ENCODE peak calls at places on chromosome 17, in ten cellular contexts. V is body of pancreas, E is HepG2, I is Peyer's patch, P is IMR-90, G is HCT116, X is tibial nerve, O is A549, C is stomach, L is K562. N is an unnamed sample.

GRCh38 chr17:80783461-80783860 is 208.2 kb upstream of the CHMP6 start:
- DNase-seq in V (no peak), E (no peak), I (peak), P (no peak), G (no peak), X (no peak), O (no peak), C (no peak), L (no peak), N (no peak)

GRCh38 chr17:19645608-19646250 is 2.8 kb upstream of the ALDH3A2 start:
- DNase-seq in V (no peak), E (peak), I (peak), P (no peak), G (no peak), X (peak), O (peak), C (no peak), L (peak), N (peak)

GRCh38 chr17:17416007-17416399 is 60.8 kb upstream of the MED9 start:
- DNase-seq in V (no peak), E (peak), I (no peak), P (peak), G (peak), X (no peak), O (peak), C (no peak), L (peak), N (no peak)

GRCh38 chr17:45777388-45777787 is 6.7 kb upstream of the CRHR1 start:
- DNase-seq in V (no peak), E (no peak), I (no peak), P (no peak), G (no peak), X (no peak), O (no peak), C (no peak), L (no peak), N (no peak)

GRCh38 chr17:6035801-6036394 is 34.3 kb upstream of the WSCD1 start:
- DNase-seq in V (no peak), E (no peak), I (no peak), P (no peak), G (no peak), X (no peak), O (no peak), C (no peak), L (no peak), N (no peak)

GRCh38 chr17:21119247-21119944 is 7.4 kb upstream of the DHRS7B start:
- DNase-seq in V (peak), E (peak), I (peak), P (peak), G (peak), X (peak), O (peak), C (peak), L (peak), N (peak)

GRCh38 chr17:50329716-50330115 is 16.2 kb upstream of the XYLT2 start:
- DNase-seq in V (no peak), E (no peak), I (no peak), P (no peak), G (no peak), X (no peak), O (no peak), C (no peak), L (no peak), N (no peak)

GRCh38 chr17:77045441-77046041 is 95.2 kb upstream of the SEC14L1 start:
- DNase-seq in V (no peak), E (no peak), I (no peak), P (peak), G (no peak), X (no peak), O (no peak), C (no peak), L (no peak), N (no peak)

GRCh38 chr17:66190738-66191606 is 961 bp downstream of the CEP112 start:
- DNase-seq in V (no peak), E (peak), I (no peak), P (peak), G (no peak), X (no peak), O (peak), C (no peak), L (no peak), N (no peak)

GRCh38 chr17:66355510-66355909 is 53.1 kb downstream of the PRKCA start:
- DNase-seq in V (no peak), E (no peak), I (no peak), P (peak), G (no peak), X (no peak), O (no peak), C (no peak), L (no peak), N (no peak)

GRCh38 chr17:67165201-67165600 is 79.8 kb downstream of the HELZ start:
- DNase-seq in V (no peak), E (no peak), I (no peak), P (no peak), G (no peak), X (peak), O (no peak), C (no peak), L (no peak), N (no peak)

GRCh38 chr17:74245145-74245817 is 28.8 kb upstream of the DNAI2 start:
- DNase-seq in V (no peak), E (no peak), I (no peak), P (no peak), G (no peak), X (no peak), O (no peak), C (no peak), L (no peak), N (no peak)

GRCh38 chr17:73589096-73589980 is 54.9 kb downstream of the SDK2 start:
- DNase-seq in V (no peak), E (no peak), I (no peak), P (no peak), G (no peak), X (no peak), O (no peak), C (no peak), L (no peak), N (no peak)

GRCh38 chr17:77375108-77375507 is 234.3 kb downstream of the SEC14L1 start:
- DNase-seq in V (no peak), E (no peak), I (no peak), P (no peak), G (no peak), X (no peak), O (no peak), C (peak), L (no peak), N (peak)

GRCh38 chr17:21345236-21345635 is 30.9 kb upstream of the KCNJ12 start:
- DNase-seq in V (no peak), E (no peak), I (peak), P (no peak), G (no peak), X (no peak), O (no peak), C (no peak), L (no peak), N (no peak)

DNA sequence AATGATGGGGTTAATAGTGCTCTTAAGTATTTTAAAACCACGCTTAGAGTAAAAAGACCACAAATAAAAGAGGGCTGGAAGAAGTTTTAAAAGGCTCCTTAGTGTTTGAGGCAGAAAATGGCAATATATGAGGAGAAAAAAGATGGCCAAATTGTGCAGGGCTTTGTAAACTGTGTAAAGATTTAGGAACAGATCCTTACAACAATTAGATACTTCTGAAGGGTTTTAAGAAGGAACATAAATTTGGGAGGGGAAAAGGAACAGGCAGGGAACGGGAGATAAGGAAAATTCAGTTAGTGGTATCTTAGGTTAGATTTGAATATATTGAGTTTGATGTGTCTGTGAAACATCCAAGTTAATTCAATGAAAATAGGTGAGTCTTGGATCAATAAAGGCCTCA is 12.7 kb downstream of the CDC27 start:
- DNase-seq in V (no peak), E (no peak), I (no peak), P (no peak), G (no peak), X (no peak), O (no peak), C (no peak), L (no peak), N (no peak)
- TF ChIP-seq POLR2A in V (no peak), E (no peak), I (no peak), P (no peak), G (no peak), X (no peak), O (no peak), C (no peak), L (peak), N (no peak)

DNA sequence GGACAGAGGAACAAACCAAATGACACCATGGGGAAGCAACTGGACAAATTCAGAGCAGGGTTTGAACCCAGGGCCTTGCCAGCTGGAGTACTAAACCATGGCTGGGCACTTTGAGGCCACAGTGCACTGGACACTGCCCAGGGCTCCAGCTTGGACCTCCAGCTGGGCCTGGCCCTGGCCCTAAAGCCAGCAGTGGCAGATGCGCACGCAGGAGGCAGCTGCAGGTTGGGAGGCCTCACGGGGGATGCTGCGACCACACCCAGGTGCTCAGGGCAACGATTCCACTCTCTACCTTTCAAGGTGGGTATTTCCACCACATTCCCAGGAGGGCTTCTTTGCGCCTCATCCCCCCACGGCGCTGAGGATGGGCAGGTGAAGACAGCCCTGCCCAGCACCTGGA is 28.9 kb downstream of the WNT3 start:
- DNase-seq in V (no peak), E (no peak), I (no peak), P (no peak), G (no peak), X (no peak), O (no peak), C (no peak), L (no peak), N (no peak)
- TF ChIP-seq POLR2A in V (no peak), E (no peak), I (no peak), P (no peak), G (no peak), X (no peak), O (no peak), C (no peak), L (no peak), N (no peak)

DNA sequence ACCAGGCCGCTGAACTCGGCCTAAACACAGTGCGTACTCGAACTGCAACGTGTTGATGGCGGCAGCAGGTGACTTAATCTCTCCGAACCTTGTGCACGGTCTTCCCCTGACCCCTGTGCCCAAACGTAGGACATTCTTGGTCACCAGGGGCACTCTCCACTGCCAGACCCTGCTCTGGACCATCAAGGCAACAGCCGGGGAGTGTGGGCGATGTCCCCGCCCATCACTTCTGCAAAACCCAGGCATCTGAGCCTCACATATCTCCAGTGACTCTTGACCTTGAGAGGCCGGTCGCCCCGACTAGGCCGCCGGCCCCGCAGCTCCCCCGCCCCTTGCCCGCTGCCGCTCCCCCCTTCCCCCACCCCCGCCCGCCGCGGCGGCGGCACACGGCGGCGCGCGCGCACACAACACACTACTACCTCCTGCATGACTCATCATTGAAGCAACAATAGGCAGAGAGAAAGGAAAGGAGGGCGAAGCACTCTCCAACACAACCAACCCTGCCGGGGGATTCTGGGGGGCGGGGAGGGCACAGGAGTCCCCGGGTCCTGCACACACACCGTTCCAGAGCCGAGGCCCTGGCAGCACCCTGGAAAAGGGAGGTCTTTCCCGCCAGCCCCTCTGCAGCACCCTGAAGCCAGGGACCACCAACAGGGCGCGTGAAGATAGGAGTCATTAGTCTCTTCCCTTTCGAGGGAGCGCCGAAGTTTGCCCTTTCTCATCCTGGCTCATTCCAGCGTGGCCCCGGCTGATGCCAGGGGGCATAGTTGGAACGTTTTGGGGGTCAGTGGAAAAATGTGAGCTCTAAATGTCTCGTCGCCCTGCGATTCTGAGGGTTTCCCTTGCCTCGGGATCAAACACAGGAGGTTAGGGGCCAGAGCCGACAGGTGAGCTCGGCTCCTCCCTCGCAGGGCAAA is 1.9 kb downstream of the MNT start:
- DNase-seq in V (peak), E (peak), I (peak), P (peak), G (no peak), X (no peak), O (peak), C (peak), L (peak), N (peak)
- TF ChIP-seq POLR2A in V (no peak), E (peak), I (no peak), P (peak), G (no peak), X (no peak), O (no peak), C (no peak), L (peak), N (peak)

DNA sequence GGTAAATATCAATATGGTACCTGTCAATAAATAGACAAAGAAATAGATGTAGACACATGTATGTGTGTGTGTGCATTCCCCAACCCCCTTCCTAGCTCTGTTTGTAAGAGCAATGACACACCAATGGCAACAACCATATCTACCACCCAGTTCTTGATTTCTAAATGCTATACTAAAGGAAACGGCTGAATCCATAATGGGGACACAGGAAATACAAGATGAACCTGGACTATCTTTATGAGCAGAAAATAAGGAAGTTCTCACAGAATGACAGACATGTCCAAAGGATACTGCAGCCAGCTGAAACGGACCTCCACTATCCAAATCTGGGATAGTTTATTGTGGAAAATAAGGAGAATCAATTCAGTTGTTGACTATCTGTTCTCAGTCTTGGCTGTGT is 75.3 kb downstream of the MYO1D start:
- DNase-seq in V (no peak), E (no peak), I (no peak), P (no peak), G (no peak), X (no peak), O (no peak), C (no peak), L (no peak), N (no peak)
- TF ChIP-seq POLR2A in V (no peak), E (no peak), I (no peak), P (no peak), G (no peak), X (no peak), O (no peak), C (no peak), L (no peak), N (no peak)

N was measured in uterus.